ENCODE peak calls at places on chromosomes 13 and 19, in six cellular contexts. B is IMR-90, I is A549, T is K562, G is GM12878, W is HepG2. Y is an unnamed sample.

GRCh38 chr13:79973533-79973963 is 367.4 kb downstream of the SPRY2 start:
- DNase-seq in B (no peak), I (peak; percentile 27), G (no peak), W (no peak), T (no peak), Y (peak; percentile 50)

GRCh38 chr13:80389073-80390038 is 48.4 kb upstream of the SPRY2 start:
- DNase-seq in W (no peak), T (no peak), B (no peak), I (no peak), G (no peak), Y (no peak)

GRCh38 chr13:111398715-111399299 is 78.4 kb downstream of the TEX29 start:
- DNase-seq in I (no peak), T (peak; percentile 18), B (no peak), G (no peak), W (peak; percentile 64), Y (no peak)

GRCh38 chr19:38917921-38918491 is 6.0 kb upstream of the CCER2 start:
- DNase-seq in T (no peak), G (no peak), W (peak; percentile 62), B (no peak), I (peak; percentile 75), Y (no peak)

GRCh38 chr19:35093941-35094647 is 21.5 kb upstream of the FXYD3 start:
- DNase-seq in I (no peak), B (no peak), T (no peak), W (no peak), G (no peak), Y (no peak)

GRCh38 chr19:4140237-4140711 is 13.2 kb upstream of the CREB3L3 start:
- DNase-seq in G (no peak), T (peak; percentile 80), B (peak; percentile 72), I (peak; percentile 89), W (peak; percentile 70), Y (peak; percentile 85)

GRCh38 chr19:16385821-16386220 is 61.2 kb downstream of the KLF2 start:
- DNase-seq in T (no peak), B (no peak), W (no peak), I (no peak), G (no peak), Y (no peak)

GRCh38 chr19:45404557-45405434 is at the start of gene PPP1R13L:
- DNase-seq in G (peak; percentile 32), B (peak; percentile 56), I (peak; percentile 96), W (peak; percentile 76), T (peak; percentile 86), Y (peak; percentile 87)

GRCh38 chr19:48935864-48936263 is 2.4 kb downstream of the DHDH start:
- DNase-seq in W (no peak), G (no peak), B (no peak), I (no peak), T (no peak), Y (no peak)

GRCh38 chr13:106756446-106756845 is 188.5 kb upstream of the ARGLU1 start:
- DNase-seq in G (no peak), W (no peak), I (no peak), B (no peak), T (no peak), Y (no peak)

GRCh38 chr13:100515410-100515800 is 73.2 kb downstream of the GGACT start:
- DNase-seq in T (no peak), W (no peak), B (no peak), I (no peak), G (no peak), Y (no peak)

GRCh38 chr19:13795595-13796300 is 505 bp downstream of the ZSWIM4 start:
- DNase-seq in G (no peak), T (peak; percentile 33), I (peak; percentile 23), B (peak; percentile 28), W (no peak), Y (no peak)

GRCh38 chr13:95137096-95137495 is 164.2 kb downstream of the ABCC4 start:
- DNase-seq in I (no peak), G (no peak), B (peak; percentile 42), T (no peak), W (no peak), Y (no peak)

GRCh38 chr19:16153582-16154336 is 10.3 kb downstream of the HSH2D start:
- DNase-seq in B (no peak), W (no peak), T (peak; percentile 80), G (no peak), I (peak; percentile 42), Y (no peak)

GRCh38 chr13:93409816-93410215 is 183.2 kb downstream of the GPC6 start:
- DNase-seq in I (no peak), W (no peak), T (no peak), B (no peak), G (no peak), Y (no peak)

GRCh38 chr13:94620286-94620896 is 18.7 kb downstream of the GPR180 start:
- DNase-seq in B (peak; percentile 41), I (peak; percentile 45), W (peak; percentile 39), T (peak; percentile 30), G (no peak), Y (peak; percentile 75)

GRCh38 chr13:99322297-99323103 is 15.3 kb upstream of the GPR183 start:
- DNase-seq in T (peak; percentile 22), W (no peak), B (peak; percentile 89), G (peak; percentile 85), I (no peak), Y (no peak)

GRCh38 chr13:108494991-108495661 is 134.3 kb upstream of the MYO16 start:
- DNase-seq in I (peak; percentile 5), W (no peak), T (no peak), B (no peak), G (no peak), Y (no peak)

GRCh38 chr13:35723820-35724219 is 247.3 kb upstream of the MAB21L1 start:
- DNase-seq in G (no peak), T (no peak), I (no peak), W (peak; percentile 58), B (peak; percentile 34), Y (no peak)

GRCh38 chr19:38846097-38846496 is 3.7 kb downstream of the HNRNPL start:
- DNase-seq in T (no peak), I (peak; percentile 18), B (no peak), G (no peak), W (no peak), Y (no peak)

GRCh38 chr19:10453852-10454251 is 33.5 kb downstream of the PDE4A start:
- DNase-seq in G (no peak), T (no peak), B (no peak), W (no peak), I (no peak), Y (no peak)

GRCh38 chr13:45933203-45934014 is 81.9 kb upstream of the SIAH3 start:
- DNase-seq in W (no peak), G (no peak), I (no peak), B (no peak), T (no peak), Y (no peak)

GRCh38 chr19:58536852-58537798 is 6.7 kb upstream of the TRIM28 start:
- DNase-seq in T (no peak), B (no peak), W (no peak), I (no peak), G (no peak), Y (no peak)

GRCh38 chr19:35545855-35546381 is 492 bp downstream of the TMEM147 start:
- DNase-seq in W (no peak), T (peak; percentile 80), I (peak; percentile 58), G (peak; percentile 60), B (no peak), Y (peak; percentile 50)

GRCh38 chr13:70034280-70034679 is 73.3 kb upstream of the ATXN8OS start:
- DNase-seq in T (no peak), G (no peak), B (no peak), W (no peak), I (no peak), Y (no peak)

GRCh38 chr13:87656311-87656710 is 14.9 kb upstream of the SLITRK5 start:
- DNase-seq in W (no peak), B (no peak), I (no peak), T (no peak), G (no peak), Y (no peak)

GRCh38 chr19:45087531-45087930 is 5.4 kb upstream of the PPP1R37 start:
- DNase-seq in B (no peak), G (no peak), T (no peak), I (no peak), W (no peak), Y (no peak)

GRCh38 chr19:16367269-16367683 is 42.6 kb downstream of the KLF2 start:
- DNase-seq in T (no peak), G (peak; percentile 90), I (no peak), B (no peak), W (no peak), Y (no peak)

GRCh38 chr13:91017031-91017668 is 330.3 kb upstream of the MIR17HG start:
- DNase-seq in W (no peak), T (peak; percentile 91), I (peak; percentile 53), B (peak; percentile 9), G (peak; percentile 9), Y (peak; percentile 89)

GRCh38 chr19:51971624-51972023 is 15.0 kb downstream of the ZNF350 start:
- DNase-seq in I (peak; percentile 66), G (no peak), B (peak; percentile 13), T (no peak), W (no peak), Y (no peak)

GRCh38 chr19:10069046-10069445 is 17.1 kb upstream of the SHFL start:
- DNase-seq in I (no peak), B (peak; percentile 10), G (no peak), T (peak; percentile 4), W (no peak), Y (no peak)

GRCh38 chr13:68023838-68024581 is 793.9 kb upstream of the PCDH9 start:
- DNase-seq in T (no peak), G (no peak), B (no peak), I (no peak), W (no peak), Y (peak; percentile 61)

GRCh38 chr19:37979547-37980082 is 72.6 kb downstream of the SIPA1L3 start:
- DNase-seq in B (no peak), G (peak; percentile 69), T (no peak), I (no peak), W (peak; percentile 60), Y (peak; percentile 21)

GRCh38 chr19:6116749-6117430 is 6.6 kb upstream of the RFX2 start:
- DNase-seq in W (no peak), G (no peak), I (no peak), T (no peak), B (no peak), Y (no peak)

GRCh38 chr19:56868446-56868845 is 27.9 kb upstream of the PEG3 start:
- DNase-seq in W (no peak), G (no peak), T (no peak), I (no peak), B (no peak), Y (no peak)
- TF ChIP-seq BHLHE40 in W (no peak), G (no peak), T (no peak), I (no peak), B (no peak), Y (no peak)

GRCh38 chr19:36572593-36573019 is 486 bp downstream of the ZNF529 start:
- DNase-seq in T (no peak), I (no peak), W (no peak), G (no peak), B (no peak), Y (no peak)
- TF ChIP-seq BHLHE40 in T (no peak), I (no peak), W (no peak), G (no peak), B (no peak), Y (no peak)

GRCh38 chr13:77040835-77041234 is 13.9 kb upstream of the FBXL3 start:
- DNase-seq in B (no peak), I (no peak), G (no peak), T (no peak), W (no peak), Y (no peak)
- TF ChIP-seq BHLHE40 in B (no peak), I (no peak), G (no peak), T (no peak), W (no peak), Y (no peak)

GRCh38 chr19:46736544-46737274 is 9.1 kb upstream of the FKRP start:
- DNase-seq in T (peak; percentile 86), W (no peak), B (no peak), I (no peak), G (no peak), Y (no peak)
- TF ChIP-seq BHLHE40 in T (peak; percentile 89), W (no peak), B (no peak), I (no peak), G (no peak), Y (no peak)

GRCh38 chr13:36918246-36919060 is 1.6 kb downstream of the SMAD9 start:
- DNase-seq in I (no peak), W (no peak), T (no peak), G (no peak), B (peak; percentile 36), Y (no peak)
- TF ChIP-seq BHLHE40 in I (no peak), W (no peak), T (no peak), G (no peak), B (peak; percentile 87), Y (no peak)

Y was measured in HEK293T.